ENCODE peak calls at places on chromosomes 2 and 18, in ten cellular contexts. K is Calu3; P is germinal center; Q is EL; G is mammary epithelial cell; X is A549; T is stimulated activated CD8-positive, alpha-beta memory T cell treated with anti-CD3 and anti-CD28 coated beads, Interleukin-12 subunit alpha, Interleukin-12 subunit beta, amount 100 ng/mL, for 1 hour; S is OCI-M1; U is NAMALWA; M is activated naive CD8-positive, alpha-beta T cell treated with anti-CD3 and anti-CD28 coated beads for 36 hours. Y is an unnamed sample.
A peak's percentile ranks its signal among the peaks of the same experiment; 100 is the strongest.

GRCh38 chr2:135825131-135825854 is 11.7 kb downstream of the LCT start:
- DNase-seq in Q (no peak), S (no peak), G (no peak), T (no peak), U (no peak), P (no peak), M (no peak), K (no peak), X (no peak), Y (no peak)

GRCh38 chr2:161273038-161273760 is 35.0 kb upstream of the PSMD14 start:
- DNase-seq in G (peak; percentile 40), P (peak; percentile 25), M (no peak), Q (peak; percentile 58), U (peak; percentile 81), S (peak; percentile 83), K (peak; percentile 40), T (no peak), X (peak; percentile 63), Y (peak; percentile 63)

GRCh38 chr2:188248513-188248912 is 43.2 kb upstream of the GULP1 start:
- DNase-seq in U (no peak), K (no peak), S (no peak), T (no peak), M (no peak), G (no peak), X (no peak), Q (no peak), P (no peak), Y (no peak)

GRCh38 chr2:176118606-176119370 is 2.2 kb downstream of the HOXD10 start:
- DNase-seq in P (no peak), G (no peak), M (no peak), U (peak; percentile 80), X (peak; percentile 79), K (no peak), S (peak; percentile 76), T (no peak), Q (no peak), Y (no peak)

GRCh38 chr18:31057917-31058316 is 15.4 kb upstream of the DSC3 start:
- DNase-seq in G (no peak), U (no peak), K (no peak), T (no peak), P (no peak), S (no peak), Q (no peak), X (no peak), M (no peak), Y (no peak)

GRCh38 chr18:50358844-50359243 is 16.0 kb upstream of the SKA1 start:
- DNase-seq in S (no peak), M (no peak), U (no peak), Q (no peak), G (no peak), T (no peak), P (no peak), K (no peak), X (no peak), Y (no peak)

GRCh38 chr2:37271376-37272067 is 40.1 kb downstream of the NDUFAF7 start:
- DNase-seq in K (no peak), X (no peak), Q (no peak), P (no peak), G (no peak), M (no peak), U (no peak), S (no peak), T (no peak), Y (no peak)

GRCh38 chr2:205730191-205730590 is 47.9 kb downstream of the NRP2 start:
- DNase-seq in U (no peak), S (no peak), X (no peak), M (no peak), G (no peak), Q (no peak), T (no peak), K (no peak), P (no peak), Y (no peak)

GRCh38 chr2:88865801-88866353 is 174.4 kb downstream of the RPIA start:
- DNase-seq in U (peak; percentile 91), X (no peak), T (no peak), Q (no peak), G (no peak), K (no peak), S (no peak), P (no peak), M (no peak), Y (no peak)

GRCh38 chr2:37645363-37645762 is 26.1 kb downstream of the CDC42EP3 start:
- DNase-seq in M (no peak), S (no peak), U (no peak), X (peak; percentile 30), T (no peak), K (no peak), Q (peak; percentile 75), P (no peak), G (peak; percentile 73), Y (no peak)

Y was measured in GM03348.